ENCODE peak calls at places on chromosomes 6 and 20, in six cellular contexts. One of them, this sample, is unnamed.

GRCh38 chr20:32227744-32228688 is 20.3 kb downstream of the POFUT1 start:
- DNase-seq in GM23338: no peak
- DNase-seq in H7: no peak
- DNase-seq in progenitor cell of endocrine pancreas: no peak
- DNase-seq in GM10248: no peak
- DNase-seq in tibial artery: no peak
- DNase-seq in this sample: no peak

GRCh38 chr20:4951299-4951698 is 50.0 kb downstream of the SLC23A2 start:
- DNase-seq in GM23338: no peak
- DNase-seq in H7: no peak
- DNase-seq in progenitor cell of endocrine pancreas: no peak
- DNase-seq in GM10248: no peak
- DNase-seq in tibial artery: peak; percentile 51
- DNase-seq in this sample: peak; percentile 53

GRCh38 chr6:14804444-14805210 is 441.2 kb upstream of the JARID2 start:
- DNase-seq in GM23338: no peak
- DNase-seq in H7: no peak
- DNase-seq in progenitor cell of endocrine pancreas: no peak
- DNase-seq in GM10248: no peak
- DNase-seq in tibial artery: peak; percentile 42
- DNase-seq in this sample: peak; percentile 83

GRCh38 chr20:41989935-41990635 is 371.9 kb upstream of the CHD6 start:
- DNase-seq in GM23338: no peak
- DNase-seq in H7: no peak
- DNase-seq in progenitor cell of endocrine pancreas: no peak
- DNase-seq in GM10248: no peak
- DNase-seq in tibial artery: no peak
- DNase-seq in this sample: no peak

GRCh38 chr6:64504509-64504908 is 868.9 kb downstream of the PHF3 start:
- DNase-seq in GM23338: no peak
- DNase-seq in H7: no peak
- DNase-seq in progenitor cell of endocrine pancreas: no peak
- DNase-seq in GM10248: no peak
- DNase-seq in tibial artery: no peak
- DNase-seq in this sample: no peak

GRCh38 chr20:32387262-32387661 is 29.1 kb downstream of the ASXL1 start:
- DNase-seq in GM23338: no peak
- DNase-seq in H7: no peak
- DNase-seq in progenitor cell of endocrine pancreas: no peak
- DNase-seq in GM10248: peak; percentile 25
- DNase-seq in tibial artery: no peak
- DNase-seq in this sample: no peak

GRCh38 chr6:47479156-47479541 is 1.6 kb downstream of the CD2AP start:
- DNase-seq in GM23338: no peak
- DNase-seq in H7: no peak
- DNase-seq in progenitor cell of endocrine pancreas: no peak
- DNase-seq in GM10248: no peak
- DNase-seq in tibial artery: no peak
- DNase-seq in this sample: no peak

GRCh38 chr6:2853766-2854393 is 12.2 kb upstream of the SERPINB1 start:
- DNase-seq in GM23338: peak; percentile 73
- DNase-seq in H7: no peak
- DNase-seq in progenitor cell of endocrine pancreas: no peak
- DNase-seq in GM10248: peak; percentile 53
- DNase-seq in tibial artery: no peak
- DNase-seq in this sample: no peak

GRCh38 chr6:2909718-2910117 is 6.6 kb upstream of the SERPINB9 start:
- DNase-seq in GM23338: no peak
- DNase-seq in H7: no peak
- DNase-seq in progenitor cell of endocrine pancreas: no peak
- DNase-seq in GM10248: no peak
- DNase-seq in tibial artery: no peak
- DNase-seq in this sample: no peak

GRCh38 chr20:33490023-33490933 is at the start of gene CBFA2T2:
- DNase-seq in GM23338: no peak
- DNase-seq in H7: no peak
- DNase-seq in progenitor cell of endocrine pancreas: no peak
- DNase-seq in GM10248: no peak
- DNase-seq in tibial artery: peak; percentile 47
- DNase-seq in this sample: peak; percentile 34

GRCh38 chr20:62141043-62141396 is 2.2 kb downstream of the PSMA7 start:
- DNase-seq in GM23338: no peak
- DNase-seq in H7: no peak
- DNase-seq in progenitor cell of endocrine pancreas: no peak
- DNase-seq in GM10248: no peak
- DNase-seq in tibial artery: no peak
- DNase-seq in this sample: no peak

GRCh38 chr6:37142047-37142614 is 27.8 kb upstream of the PIM1 start:
- DNase-seq in GM23338: no peak
- DNase-seq in H7: no peak
- DNase-seq in progenitor cell of endocrine pancreas: no peak
- DNase-seq in GM10248: no peak
- DNase-seq in tibial artery: no peak
- DNase-seq in this sample: peak; percentile 20

GRCh38 chr20:48679603-48680002 is 148.2 kb downstream of the PREX1 start:
- DNase-seq in GM23338: peak; percentile 82
- DNase-seq in H7: peak; percentile 96
- DNase-seq in progenitor cell of endocrine pancreas: no peak
- DNase-seq in GM10248: peak; percentile 50
- DNase-seq in tibial artery: no peak
- DNase-seq in this sample: no peak

GRCh38 chr6:20693466-20694063 is 159.3 kb downstream of the CDKAL1 start:
- DNase-seq in GM23338: no peak
- DNase-seq in H7: no peak
- DNase-seq in progenitor cell of endocrine pancreas: no peak
- DNase-seq in GM10248: no peak
- DNase-seq in tibial artery: no peak
- DNase-seq in this sample: no peak

GRCh38 chr6:99614430-99615161 is 8.0 kb downstream of the PRDM13 start:
- DNase-seq in GM23338: peak; percentile 83
- DNase-seq in H7: peak; percentile 81
- DNase-seq in progenitor cell of endocrine pancreas: no peak
- DNase-seq in GM10248: no peak
- DNase-seq in tibial artery: no peak
- DNase-seq in this sample: no peak

GRCh38 chr6:22045261-22045912 is 251.4 kb downstream of the PRL start:
- DNase-seq in GM23338: no peak
- DNase-seq in H7: no peak
- DNase-seq in progenitor cell of endocrine pancreas: no peak
- DNase-seq in GM10248: no peak
- DNase-seq in tibial artery: no peak
- DNase-seq in this sample: no peak

GRCh38 chr6:53067307-53067706 is 2.1 kb downstream of the FBXO9 start:
- DNase-seq in GM23338: no peak
- DNase-seq in H7: no peak
- DNase-seq in progenitor cell of endocrine pancreas: no peak
- DNase-seq in GM10248: no peak
- DNase-seq in tibial artery: no peak
- DNase-seq in this sample: no peak

GRCh38 chr6:163501440-163501839 is 86.9 kb downstream of the QKI start:
- DNase-seq in GM23338: no peak
- DNase-seq in H7: no peak
- DNase-seq in progenitor cell of endocrine pancreas: no peak
- DNase-seq in GM10248: no peak
- DNase-seq in tibial artery: no peak
- DNase-seq in this sample: no peak

GRCh38 chr20:843908-844307 is 10.4 kb downstream of the FAM110A start:
- DNase-seq in GM23338: no peak
- DNase-seq in H7: no peak
- DNase-seq in progenitor cell of endocrine pancreas: no peak
- DNase-seq in GM10248: no peak
- DNase-seq in tibial artery: no peak
- DNase-seq in this sample: no peak

GRCh38 chr6:107383705-107384104 is 75.7 kb downstream of the PDSS2 start:
- DNase-seq in GM23338: no peak
- DNase-seq in H7: no peak
- DNase-seq in progenitor cell of endocrine pancreas: no peak
- DNase-seq in GM10248: no peak
- DNase-seq in tibial artery: no peak
- DNase-seq in this sample: no peak

GRCh38 chr20:45798935-45799642 is 7.3 kb downstream of the DNTTIP1 start:
- DNase-seq in GM23338: peak; percentile 90
- DNase-seq in H7: peak; percentile 81
- DNase-seq in progenitor cell of endocrine pancreas: peak; percentile 24
- DNase-seq in GM10248: peak; percentile 73
- DNase-seq in tibial artery: peak; percentile 54
- DNase-seq in this sample: no peak

GRCh38 chr20:38836991-38837390 is 31.5 kb downstream of the PPP1R16B start:
- DNase-seq in GM23338: no peak
- DNase-seq in H7: no peak
- DNase-seq in progenitor cell of endocrine pancreas: no peak
- DNase-seq in GM10248: peak; percentile 57
- DNase-seq in tibial artery: no peak
- DNase-seq in this sample: no peak

GRCh38 chr6:150452642-150453243 is 83.9 kb downstream of the IYD start:
- DNase-seq in GM23338: no peak
- DNase-seq in H7: no peak
- DNase-seq in progenitor cell of endocrine pancreas: no peak
- DNase-seq in GM10248: no peak
- DNase-seq in tibial artery: peak; percentile 30
- DNase-seq in this sample: no peak

GRCh38 chr6:77010931-77011542 is 452.3 kb downstream of the HTR1B start:
- DNase-seq in GM23338: no peak
- DNase-seq in H7: no peak
- DNase-seq in progenitor cell of endocrine pancreas: no peak
- DNase-seq in GM10248: no peak
- DNase-seq in tibial artery: no peak
- DNase-seq in this sample: no peak

GRCh38 chr6:39062014-39062740 is 13.6 kb downstream of the GLP1R start:
- DNase-seq in GM23338: no peak
- DNase-seq in H7: no peak
- DNase-seq in progenitor cell of endocrine pancreas: no peak
- DNase-seq in GM10248: no peak
- DNase-seq in tibial artery: no peak
- DNase-seq in this sample: no peak

GRCh38 chr6:19024737-19025136 is 637.6 kb downstream of the RNF144B start:
- DNase-seq in GM23338: peak; percentile 88
- DNase-seq in H7: peak; percentile 2
- DNase-seq in progenitor cell of endocrine pancreas: no peak
- DNase-seq in GM10248: no peak
- DNase-seq in tibial artery: no peak
- DNase-seq in this sample: no peak

GRCh38 chr20:59937150-59937549 is 3.0 kb downstream of the PPP1R3D start:
- DNase-seq in GM23338: no peak
- DNase-seq in H7: no peak
- DNase-seq in progenitor cell of endocrine pancreas: no peak
- DNase-seq in GM10248: no peak
- DNase-seq in tibial artery: no peak
- DNase-seq in this sample: no peak

GRCh38 chr6:36979343-36979742 is 6.7 kb downstream of the MTCH1 start:
- DNase-seq in GM23338: no peak
- DNase-seq in H7: peak; percentile 65
- DNase-seq in progenitor cell of endocrine pancreas: no peak
- DNase-seq in GM10248: no peak
- DNase-seq in tibial artery: peak; percentile 52
- DNase-seq in this sample: peak; percentile 49

GRCh38 chr20:46558511-46558959 is 8.1 kb upstream of the OCSTAMP start:
- DNase-seq in GM23338: no peak
- DNase-seq in H7: no peak
- DNase-seq in progenitor cell of endocrine pancreas: no peak
- DNase-seq in GM10248: no peak
- DNase-seq in tibial artery: peak; percentile 31
- DNase-seq in this sample: no peak

GRCh38 chr6:53813096-53813495 is 18.3 kb downstream of the LRRC1 start:
- DNase-seq in GM23338: no peak
- DNase-seq in H7: no peak
- DNase-seq in progenitor cell of endocrine pancreas: no peak
- DNase-seq in GM10248: no peak
- DNase-seq in tibial artery: no peak
- DNase-seq in this sample: no peak

GRCh38 chr6:125611573-125612399 is 137.6 kb upstream of the HEY2 start:
- DNase-seq in GM23338: peak; percentile 65
- DNase-seq in H7: peak; percentile 35
- DNase-seq in progenitor cell of endocrine pancreas: no peak
- DNase-seq in GM10248: no peak
- DNase-seq in tibial artery: peak; percentile 47
- DNase-seq in this sample: no peak

GRCh38 chr20:52783769-52784168 is 188.4 kb upstream of the TSHZ2 start:
- DNase-seq in GM23338: peak; percentile 81
- DNase-seq in H7: peak; percentile 13
- DNase-seq in progenitor cell of endocrine pancreas: no peak
- DNase-seq in GM10248: no peak
- DNase-seq in tibial artery: no peak
- DNase-seq in this sample: no peak

GRCh38 chr6:44062105-44062770 is 65.0 kb downstream of the MRPL14 start:
- DNase-seq in GM23338: no peak
- DNase-seq in H7: no peak
- DNase-seq in progenitor cell of endocrine pancreas: no peak
- DNase-seq in GM10248: no peak
- DNase-seq in tibial artery: no peak
- DNase-seq in this sample: no peak

GRCh38 chr20:47466704-47467459 is 34.8 kb upstream of the NCOA3 start:
- DNase-seq in GM23338: no peak
- DNase-seq in H7: no peak
- DNase-seq in progenitor cell of endocrine pancreas: no peak
- DNase-seq in GM10248: no peak
- DNase-seq in tibial artery: no peak
- DNase-seq in this sample: no peak

GRCh38 chr6:2931970-2932748 is 29.1 kb upstream of the SERPINB9 start:
- DNase-seq in GM23338: peak; percentile 95
- DNase-seq in H7: peak; percentile 89
- DNase-seq in progenitor cell of endocrine pancreas: peak; percentile 78
- DNase-seq in GM10248: peak; percentile 86
- DNase-seq in tibial artery: peak; percentile 83
- DNase-seq in this sample: peak; percentile 84

GRCh38 chr6:43984442-43985321 is 142.6 kb downstream of the MRPL14 start:
- DNase-seq in GM23338: no peak
- DNase-seq in H7: peak; percentile 52
- DNase-seq in progenitor cell of endocrine pancreas: no peak
- DNase-seq in GM10248: no peak
- DNase-seq in tibial artery: peak; percentile 36
- DNase-seq in this sample: no peak

GRCh38 chr6:45928721-45929305 is 86.8 kb downstream of the CLIC5 start:
- DNase-seq in GM23338: no peak
- DNase-seq in H7: peak; percentile 20
- DNase-seq in progenitor cell of endocrine pancreas: no peak
- DNase-seq in GM10248: no peak
- DNase-seq in tibial artery: no peak
- DNase-seq in this sample: no peak

GRCh38 chr6:127120787-127121636 is 2.5 kb downstream of the RSPO3 start:
- DNase-seq in GM23338: peak; percentile 87
- DNase-seq in H7: peak; percentile 72
- DNase-seq in progenitor cell of endocrine pancreas: peak; percentile 82
- DNase-seq in GM10248: peak; percentile 76
- DNase-seq in tibial artery: peak; percentile 65
- DNase-seq in this sample: peak; percentile 91

This sample was measured in dorsolateral prefrontal cortex.